ENCODE peak calls at places on chromosomes 16 and 17, in six cellular contexts. K is glomerular endothelial cell; M is activated T-helper 1 cell treated with Interleukin-2 at 50 U/mL for 16 hours; W is activated CD8-positive, alpha-beta T cell treated with anti-CD3 and anti-CD28 coated beads, Interleukin-2, amount 10 ng/mL, durations not matched to agents 7 days and 5 days; R is M059J; B is fibroblast of pulmonary artery. D is an unnamed sample.

GRCh38 chr16:88316941-88317618 is 65.7 kb upstream of the ZNF469 start:
- DNase-seq in K (no peak), M (no peak), W (no peak), R (no peak), B (no peak), D (no peak)

GRCh38 chr16:19344224-19344801 is 58.8 kb downstream of the CLEC19A start:
- DNase-seq in K (no peak), M (no peak), W (no peak), R (peak; percentile 48), B (no peak), D (no peak)

GRCh38 chr17:8426802-8427201 is 8.9 kb upstream of the NDEL1 start:
- DNase-seq in K (no peak), M (no peak), W (no peak), R (no peak), B (no peak), D (no peak)

GRCh38 chr17:72826602-72827001 is 265.9 kb downstream of the SLC39A11 start:
- DNase-seq in K (no peak), M (no peak), W (no peak), R (peak; percentile 47), B (peak; percentile 24), D (peak; percentile 69)

GRCh38 chr16:23508589-23509440 is 1.5 kb downstream of the GGA2 start:
- DNase-seq in K (no peak), M (no peak), W (no peak), R (no peak), B (peak; percentile 22), D (peak; percentile 32)

GRCh38 chr17:64178011-64178825 is 48.3 kb upstream of the ERN1 start:
- DNase-seq in K (no peak), M (no peak), W (no peak), R (peak; percentile 7), B (no peak), D (peak; percentile 34)

GRCh38 chr17:57892820-57893595 is 43.2 kb upstream of the MRPS23 start:
- DNase-seq in K (peak; percentile 54), M (no peak), W (no peak), R (peak; percentile 99), B (peak; percentile 99), D (peak; percentile 98)

GRCh38 chr17:77318491-77319210 is 177.9 kb downstream of the SEC14L1 start:
- DNase-seq in K (no peak), M (no peak), W (no peak), R (no peak), B (peak; percentile 60), D (peak; percentile 15)

GRCh38 chr17:73371285-73371684 is 59.5 kb upstream of the CDC42EP4 start:
- DNase-seq in K (no peak), M (no peak), W (no peak), R (peak; percentile 81), B (peak; percentile 73), D (peak; percentile 93)

GRCh38 chr16:58582971-58583765 is 46.5 kb downstream of the CNOT1 start:
- DNase-seq in K (no peak), M (no peak), W (no peak), R (no peak), B (peak; percentile 27), D (peak; percentile 11)

GRCh38 chr17:3693829-3694231 is 2.1 kb downstream of the P2RX5 start:
- DNase-seq in K (no peak), M (no peak), W (peak; percentile 57), R (peak; percentile 37), B (no peak), D (peak; percentile 63)

GRCh38 chr17:77755410-77755963 is 203.0 kb upstream of the TNRC6C start:
- DNase-seq in K (no peak), M (no peak), W (no peak), R (peak; percentile 50), B (no peak), D (no peak)

GRCh38 chr17:41654134-41654907 is 29.9 kb upstream of the KRT17 start:
- DNase-seq in K (no peak), M (no peak), W (no peak), R (no peak), B (no peak), D (peak; percentile 85)

GRCh38 chr17:64196626-64197025 is 66.4 kb downstream of the TEX2 start:
- DNase-seq in K (no peak), M (no peak), W (no peak), R (peak; percentile 77), B (peak; percentile 93), D (peak; percentile 17)

GRCh38 chr16:47139561-47140185 is 4.1 kb downstream of the NETO2 start:
- DNase-seq in K (no peak), M (no peak), W (no peak), R (peak; percentile 65), B (no peak), D (peak; percentile 47)

GRCh38 chr17:55348749-55349354 is 72.8 kb downstream of the MMD start:
- DNase-seq in K (no peak), M (peak; percentile 2), W (peak; percentile 62), R (peak; percentile 56), B (peak; percentile 65), D (peak; percentile 59)

GRCh38 chr16:59698341-59698979 is 964.3 kb upstream of the GOT2 start:
- DNase-seq in K (no peak), M (no peak), W (no peak), R (peak; percentile 45), B (peak; percentile 10), D (no peak)

GRCh38 chr17:49191407-49191916 is 18.9 kb downstream of the GNGT2 start:
- DNase-seq in K (no peak), M (no peak), W (no peak), R (no peak), B (peak; percentile 62), D (no peak)

GRCh38 chr16:81265658-81266451 is 27.4 kb downstream of the BCO1 start:
- DNase-seq in K (no peak), M (no peak), W (no peak), R (peak; percentile 20), B (peak; percentile 81), D (no peak)

GRCh38 chr17:80050706-80051105 is 14.3 kb downstream of the CCDC40 start:
- DNase-seq in K (no peak), M (no peak), W (no peak), R (no peak), B (no peak), D (no peak)

GRCh38 chr17:45143101-45143670 is 5.1 kb upstream of the HEXIM1 start:
- DNase-seq in K (no peak), M (no peak), W (no peak), R (no peak), B (no peak), D (no peak)

GRCh38 chr17:31488264-31488981 is 96.9 kb downstream of the RAB11FIP4 start:
- DNase-seq in K (no peak), M (no peak), W (peak; percentile 53), R (no peak), B (no peak), D (peak; percentile 23)

GRCh38 chr16:85395207-85395912 is 217.8 kb upstream of the GSE1 start:
- DNase-seq in K (peak; percentile 34), M (no peak), W (no peak), R (peak; percentile 99), B (peak; percentile 99), D (peak; percentile 99)

GRCh38 chr16:23132921-23133532 is 16.2 kb downstream of the USP31 start:
- DNase-seq in K (no peak), M (no peak), W (no peak), R (no peak), B (no peak), D (no peak)